ENCODE peak calls at places on chromosomes 1 and 21, in four cellular contexts. F is breast epithelium, P is upper lobe of left lung, C is MM.1S. T is an unnamed sample.

GRCh38 chr1:5617179-5618015 is 374.8 kb downstream of the NPHP4 start:
- DNase-seq in P (peak; percentile 19), F (no peak), C (no peak), T (peak; percentile 16)

GRCh38 chr1:148333875-148334338 is 149.2 kb downstream of the PPIAL4G start:
- DNase-seq in C (no peak), F (no peak), P (no peak), T (no peak)

GRCh38 chr1:52658795-52659194 is 25.8 kb downstream of the SHISAL2A start:
- DNase-seq in F (no peak), P (no peak), C (no peak), T (no peak)

GRCh38 chr1:235843458-235843857 is 23.2 kb downstream of the LYST start:
- DNase-seq in P (no peak), F (no peak), C (peak; percentile 25), T (no peak)

GRCh38 chr1:216388558-216388957 is 34.7 kb downstream of the USH2A start:
- DNase-seq in P (no peak), F (no peak), C (no peak), T (no peak)

GRCh38 chr21:33430858-33431257 is 27.6 kb downstream of the IFNGR2 start:
- DNase-seq in P (no peak), C (no peak), F (no peak), T (no peak)

GRCh38 chr1:155598842-155599331 is 11.1 kb upstream of the MSTO1 start:
- DNase-seq in P (no peak), F (no peak), C (no peak), T (no peak)

GRCh38 chr1:43573066-43573799 is 42.5 kb downstream of the PTPRF start:
- DNase-seq in C (no peak), P (no peak), F (no peak), T (no peak)

GRCh38 chr1:5424802-5425201 is 567.4 kb downstream of the NPHP4 start:
- DNase-seq in P (no peak), F (no peak), C (no peak), T (no peak)

GRCh38 chr1:48048064-48048463 is 50.9 kb upstream of the TRABD2B start:
- DNase-seq in C (no peak), F (no peak), P (no peak), T (no peak)

GRCh38 chr1:94926915-94927404 is at the start of gene CNN3:
- DNase-seq in C (no peak), F (peak; percentile 93), P (peak; percentile 97), T (peak; percentile 90)

GRCh38 chr1:239389703-239390102 is 3.3 kb downstream of the CHRM3 start:
- DNase-seq in P (no peak), C (no peak), F (no peak), T (no peak)

GRCh38 chr1:224906340-224906739 is 23.1 kb upstream of the DNAH14 start:
- DNase-seq in F (no peak), P (no peak), C (no peak), T (no peak)

GRCh38 chr1:41504126-41505035 is 19.9 kb upstream of the EDN2 start:
- DNase-seq in P (no peak), F (no peak), C (peak; percentile 66), T (no peak)

GRCh38 chr1:228767636-228768344 is 32.5 kb downstream of the RHOU start:
- DNase-seq in P (no peak), F (no peak), C (no peak), T (no peak)

GRCh38 chr1:86687595-86687994 is 16.8 kb upstream of the SH3GLB1 start:
- DNase-seq in P (no peak), C (no peak), F (no peak), T (no peak)

GRCh38 chr1:78840447-78841251 is 165.9 kb downstream of the ADGRL4 start:
- DNase-seq in F (no peak), P (no peak), C (no peak), T (no peak)

GRCh38 chr1:216261631-216262030 is 161.6 kb downstream of the USH2A start:
- DNase-seq in F (no peak), C (no peak), P (no peak), T (no peak)

GRCh38 chr1:154896811-154897286 is 26.8 kb upstream of the KCNN3 start:
- DNase-seq in P (peak; percentile 52), F (no peak), C (no peak), T (no peak)

GRCh38 chr1:35856964-35857363 is 26.0 kb upstream of the AGO1 start:
- DNase-seq in F (no peak), C (no peak), P (no peak), T (no peak)

GRCh38 chr1:204523605-204524215 is 7.5 kb downstream of the MDM4 start:
- DNase-seq in C (no peak), P (no peak), F (no peak), T (no peak)

GRCh38 chr1:48202030-48202752 is 20.3 kb upstream of the SLC5A9 start:
- DNase-seq in F (peak; percentile 76), C (peak; percentile 54), P (no peak), T (no peak)

GRCh38 chr1:226129230-226129629 is 57.3 kb downstream of the ACBD3 start:
- DNase-seq in F (no peak), C (no peak), P (no peak), T (no peak)

GRCh38 chr1:226125097-226125630 is 61.4 kb downstream of the ACBD3 start:
- DNase-seq in C (peak; percentile 93), F (peak; percentile 89), P (peak; percentile 89), T (no peak)

GRCh38 chr1:226125831-226126230 is 60.7 kb downstream of the ACBD3 start:
- DNase-seq in C (no peak), F (peak; percentile 33), P (peak; percentile 79), T (no peak)

GRCh38 chr1:226128487-226129075 is 58.0 kb downstream of the ACBD3 start:
- DNase-seq in P (no peak), C (no peak), F (no peak), T (no peak)

GRCh38 chr1:226126824-226127591 is 59.5 kb downstream of the ACBD3 start:
- DNase-seq in F (no peak), P (peak; percentile 85), C (no peak), T (no peak)
- H3K27ac ChIP-seq in F (peak overlapping the region; percentile 70), P (peak overlapping the region; percentile 81), C (peak overlapping the region; percentile 86), T (peak overlapping the region; percentile 77)

GRCh38 chr1:180515857-180516388 is 13.5 kb upstream of the ACBD6 start:
- DNase-seq in F (peak; percentile 59), C (peak; percentile 78), P (no peak), T (no peak)

GRCh38 chr1:180522204-180522497 is 19.8 kb upstream of the ACBD6 start:
- DNase-seq in C (no peak), P (no peak), F (no peak), T (no peak)

GRCh38 chr1:180521474-180522203 is 19.3 kb upstream of the ACBD6 start:
- DNase-seq in P (no peak), C (no peak), F (no peak), T (no peak)

GRCh38 chr1:180515364-180515763 is 13.0 kb upstream of the ACBD6 start:
- DNase-seq in P (no peak), C (no peak), F (no peak), T (no peak)

DNA sequence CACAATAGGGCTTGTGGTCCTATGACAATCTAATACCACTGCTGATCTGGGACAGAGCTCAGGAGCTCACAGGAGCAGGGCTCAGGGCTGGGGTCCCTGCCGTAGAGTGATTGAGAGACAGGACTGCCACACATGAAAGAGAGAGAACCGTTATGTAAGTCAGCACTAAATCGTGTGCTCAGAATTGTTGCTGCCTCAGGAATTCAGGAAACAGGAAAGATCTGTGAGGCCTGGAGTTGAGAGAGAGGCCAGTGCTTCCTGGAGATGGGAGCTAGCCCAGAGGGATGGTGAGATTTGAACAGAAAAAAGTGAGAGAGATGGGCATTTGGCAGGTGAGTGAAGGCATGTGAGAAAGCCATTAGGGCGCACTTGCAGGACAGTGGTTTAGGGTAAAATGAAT is 17.5 kb upstream of the ACBD6 start:
- DNase-seq in F (no peak), P (no peak), C (no peak), T (no peak)
- H3K27ac ChIP-seq in F (no peak overlapping the region), P (no peak overlapping the region), C (no peak overlapping the region), T (no peak overlapping the region)

GRCh38 chr1:55063562-55063942 is 24.2 kb downstream of the PCSK9 start:
- DNase-seq in C (no peak), F (no peak), P (no peak), T (no peak)

GRCh38 chr1:55065649-55066048 is 26.3 kb downstream of the PCSK9 start:
- DNase-seq in P (no peak), C (no peak), F (no peak), T (no peak)

GRCh38 chr1:55062801-55063561 is 23.6 kb downstream of the PCSK9 start:
- DNase-seq in C (no peak), P (peak; percentile 75), F (no peak), T (no peak)

GRCh38 chr1:55064071-55064581 is 24.8 kb downstream of the PCSK9 start:
- DNase-seq in P (no peak), C (peak; percentile 9), F (no peak), T (no peak)

DNA sequence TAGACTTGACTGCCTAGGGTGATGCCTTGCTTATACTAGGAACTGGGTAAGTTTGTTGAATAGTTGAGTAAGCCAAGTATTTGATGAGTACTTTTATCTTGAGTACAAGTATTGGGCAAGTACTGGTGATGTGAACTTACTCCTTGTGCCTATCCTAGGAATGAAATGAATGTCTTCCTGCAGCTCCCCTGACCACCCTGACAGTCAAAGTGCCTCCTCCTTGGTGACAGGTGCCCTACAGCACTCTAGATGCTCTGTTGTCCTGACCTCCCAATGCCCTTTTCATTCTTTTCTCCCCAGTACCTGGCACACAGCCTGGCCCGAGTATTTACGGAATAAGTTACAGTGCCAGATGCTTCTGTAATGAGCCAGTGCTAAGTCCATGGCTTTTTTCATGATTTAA is 25.5 kb downstream of the PCSK9 start:
- DNase-seq in F (no peak), C (no peak), P (no peak), T (no peak)
- H3K27ac ChIP-seq in F (no peak overlapping the region), C (no peak overlapping the region), P (no peak overlapping the region), T (no peak overlapping the region)

DNA sequence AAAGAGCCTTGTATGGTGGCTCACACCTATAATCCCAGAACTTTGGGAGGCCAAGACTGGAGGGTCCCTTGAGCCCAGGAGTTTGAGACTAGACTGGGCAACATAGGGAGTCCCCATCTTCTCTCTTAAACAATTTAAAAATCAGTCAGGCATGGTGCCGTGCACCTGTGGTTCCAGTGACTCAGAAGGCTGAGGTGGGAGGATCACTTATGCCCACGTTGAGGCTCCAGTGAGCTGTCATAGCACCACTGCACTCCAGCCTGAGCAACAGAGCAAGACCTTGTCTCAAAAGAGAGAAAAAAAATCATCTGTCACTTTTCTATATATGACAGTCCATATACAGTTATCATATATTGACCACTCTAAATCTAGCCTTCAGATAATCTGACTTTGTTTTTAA is 658.3 kb downstream of the LTN1 start:
- DNase-seq in P (no peak), C (no peak), F (no peak), T (no peak)
- H3K27ac ChIP-seq in P (no peak overlapping the region), C (no peak overlapping the region), F (no peak overlapping the region), T (no peak overlapping the region)

GRCh38 chr1:67736750-67737149 is 51.7 kb downstream of the GADD45A start:
- DNase-seq in F (no peak), C (no peak), P (no peak), T (no peak)
- H3K27ac ChIP-seq in F (peak overlapping the region; percentile 86), C (peak overlapping the region; percentile 68), P (peak overlapping the region; percentile 71), T (peak overlapping the region; percentile 76)

DNA sequence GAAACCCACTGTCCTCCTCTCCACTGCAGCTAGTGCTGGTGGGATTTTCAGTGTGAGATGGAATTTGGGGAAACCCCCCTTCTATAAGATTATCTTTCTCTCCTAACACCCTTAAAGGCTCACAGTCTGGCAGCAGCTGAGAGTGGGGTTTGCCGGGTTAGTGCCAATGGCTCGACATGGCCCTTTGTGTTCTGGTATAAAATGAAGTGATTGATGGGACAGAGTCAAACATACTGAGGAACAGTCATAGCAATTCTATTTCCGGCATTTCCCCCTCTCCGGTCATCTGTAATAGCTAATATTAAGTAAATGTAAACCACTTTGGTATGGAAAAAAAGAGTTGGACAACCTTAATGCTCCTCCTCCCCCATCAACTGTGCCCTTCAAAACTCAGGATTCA is 37.6 kb downstream of the TFF3 start:
- DNase-seq in F (no peak), P (no peak), C (no peak), T (no peak)
- H3K27ac ChIP-seq in F (no peak overlapping the region), P (no peak overlapping the region), C (no peak overlapping the region), T (no peak overlapping the region)

GRCh38 chr1:177872563-177872900 is 97.3 kb downstream of the SEC16B start:
- DNase-seq in F (no peak), C (no peak), P (no peak), T (no peak)
- H3K27ac ChIP-seq in F (no peak overlapping the region), C (no peak overlapping the region), P (no peak overlapping the region), T (no peak overlapping the region)